ENCODE peak calls at places on chromosomes 12 and 14, in four cellular contexts. One of them, this sample, is unnamed.

GRCh38 chr12:132501189-132501940 is 11.4 kb downstream of the FBRSL1 start:
- DNase-seq in Panc1: no peak
- DNase-seq in NB4: no peak
- DNase-seq in AG04449: no peak
- DNase-seq in this sample: no peak

GRCh38 chr14:23153891-23154796 is 29.3 kb downstream of the SLC7A8 start:
- DNase-seq in Panc1: no peak
- DNase-seq in NB4: peak
- DNase-seq in AG04449: no peak
- DNase-seq in this sample: no peak

GRCh38 chr14:95233702-95234241 is 76.4 kb upstream of the DICER1 start:
- DNase-seq in Panc1: no peak
- DNase-seq in NB4: peak
- DNase-seq in AG04449: no peak
- DNase-seq in this sample: no peak

GRCh38 chr14:37422319-37422718 is 172.7 kb downstream of the FOXA1 start:
- DNase-seq in Panc1: no peak
- DNase-seq in NB4: no peak
- DNase-seq in AG04449: no peak
- DNase-seq in this sample: no peak

GRCh38 chr12:77120156-77120555 is 54.8 kb upstream of the E2F7 start:
- DNase-seq in Panc1: peak
- DNase-seq in NB4: no peak
- DNase-seq in AG04449: no peak
- DNase-seq in this sample: no peak

GRCh38 chr12:57456145-57456700 is 1.1 kb downstream of the INHBE start:
- DNase-seq in Panc1: no peak
- DNase-seq in NB4: peak
- DNase-seq in AG04449: no peak
- DNase-seq in this sample: no peak

GRCh38 chr12:96343347-96343954 is 56.8 kb downstream of the CDK17 start:
- DNase-seq in Panc1: no peak
- DNase-seq in NB4: peak
- DNase-seq in AG04449: no peak
- DNase-seq in this sample: no peak

GRCh38 chr12:70338531-70338930 is 27.6 kb upstream of the KCNMB4 start:
- DNase-seq in Panc1: no peak
- DNase-seq in NB4: no peak
- DNase-seq in AG04449: no peak
- DNase-seq in this sample: no peak

GRCh38 chr14:105862581-105863239 is 336.3 kb downstream of the TMEM121 start:
- DNase-seq in Panc1: no peak
- DNase-seq in NB4: no peak
- DNase-seq in AG04449: no peak
- DNase-seq in this sample: peak

GRCh38 chr12:129073157-129073915 is 220.1 kb downstream of the GLT1D1 start:
- DNase-seq in Panc1: no peak
- DNase-seq in NB4: no peak
- DNase-seq in AG04449: no peak
- DNase-seq in this sample: no peak

GRCh38 chr14:104140213-104140462 is 1.8 kb downstream of the KIF26A start:
- DNase-seq in Panc1: no peak
- DNase-seq in NB4: no peak
- DNase-seq in AG04449: no peak
- DNase-seq in this sample: no peak

GRCh38 chr14:51677738-51678137 is 26.0 kb downstream of the FRMD6 start:
- DNase-seq in Panc1: no peak
- DNase-seq in NB4: no peak
- DNase-seq in AG04449: no peak
- DNase-seq in this sample: no peak